ENCODE peak calls at places on chromosomes 1 and 21, in six cellular contexts. U, N, G, W, D and M are unnamed samples.

GRCh38 chr1:236947794-236948193 is 56.4 kb downstream of the MT1HL1 start:
- DNase-seq in U (no peak), N (no peak), G (no peak), W (no peak), D (no peak), M (no peak)

GRCh38 chr1:69648486-69648885 is 80.8 kb downstream of the LRRC7 start:
- DNase-seq in U (no peak), N (peak; percentile 27), G (no peak), W (no peak), D (no peak), M (peak; percentile 19)

GRCh38 chr1:165402517-165403111 is 42.3 kb downstream of the RXRG start:
- DNase-seq in U (no peak), N (no peak), G (no peak), W (no peak), D (no peak), M (no peak)

GRCh38 chr1:206739411-206740076 is 31.0 kb upstream of the IL19 start:
- DNase-seq in U (no peak), N (no peak), G (no peak), W (no peak), D (no peak), M (peak; percentile 43)

GRCh38 chr1:16984717-16985116 is 4.3 kb upstream of the MFAP2 start:
- DNase-seq in U (no peak), N (peak; percentile 59), G (peak; percentile 87), W (peak; percentile 70), D (no peak), M (no peak)

GRCh38 chr21:27703806-27704205 is 736.9 kb upstream of the ADAMTS5 start:
- DNase-seq in U (no peak), N (no peak), G (no peak), W (no peak), D (no peak), M (no peak)

GRCh38 chr1:36734356-36734755 is 251.6 kb upstream of the CSF3R start:
- DNase-seq in U (no peak), N (no peak), G (no peak), W (no peak), D (no peak), M (no peak)

GRCh38 chr1:180598333-180598979 is 33.4 kb upstream of the XPR1 start:
- DNase-seq in U (no peak), N (no peak), G (no peak), W (no peak), D (no peak), M (no peak)

GRCh38 chr21:37039434-37040075 is 33.1 kb downstream of the RIPPLY3 start:
- DNase-seq in U (no peak), N (no peak), G (no peak), W (no peak), D (no peak), M (no peak)

GRCh38 chr1:41353744-41354143 is 7.5 kb upstream of the FOXO6 start:
- DNase-seq in U (peak; percentile 21), N (no peak), G (no peak), W (no peak), D (no peak), M (no peak)

GRCh38 chr1:89104687-89105086 is 21.2 kb downstream of the GBP2 start:
- DNase-seq in U (no peak), N (no peak), G (no peak), W (no peak), D (no peak), M (no peak)

GRCh38 chr1:211613108-211613947 is 34.4 kb upstream of the SLC30A1 start:
- DNase-seq in U (peak; percentile 71), N (peak; percentile 85), G (peak; percentile 81), W (peak; percentile 92), D (peak; percentile 52), M (no peak)

GRCh38 chr1:198577444-198577843 is 37.0 kb upstream of the ATP6V1G3 start:
- DNase-seq in U (no peak), N (peak; percentile 64), G (no peak), W (no peak), D (no peak), M (no peak)

GRCh38 chr1:225944387-225944786 is 3.4 kb upstream of the LEFTY2 start:
- DNase-seq in U (no peak), N (no peak), G (no peak), W (no peak), D (no peak), M (no peak)

GRCh38 chr1:101587749-101588148 is 350.9 kb downstream of the S1PR1 start:
- DNase-seq in U (peak; percentile 61), N (peak; percentile 59), G (no peak), W (no peak), D (no peak), M (no peak)

GRCh38 chr21:38914071-38914491 is 108.4 kb downstream of the ETS2 start:
- DNase-seq in U (no peak), N (no peak), G (no peak), W (no peak), D (no peak), M (no peak)

GRCh38 chr21:38913120-38913975 is 107.6 kb downstream of the ETS2 start:
- DNase-seq in U (peak; percentile 94), N (no peak), G (peak; percentile 30), W (peak; percentile 83), D (peak; percentile 93), M (no peak)

GRCh38 chr21:38911523-38912354 is 106.0 kb downstream of the ETS2 start:
- DNase-seq in U (peak; percentile 20), N (no peak), G (no peak), W (no peak), D (no peak), M (no peak)

GRCh38 chr21:38912355-38912619 is 106.6 kb downstream of the ETS2 start:
- DNase-seq in U (peak; percentile 22), N (no peak), G (no peak), W (no peak), D (no peak), M (no peak)

GRCh38 chr21:38912789-38913119 is 107.0 kb downstream of the ETS2 start:
- DNase-seq in U (no peak), N (no peak), G (no peak), W (no peak), D (no peak), M (no peak)
- H3K4me3 ChIP-seq in U (no peak overlapping the region), N (no peak overlapping the region), G (peak overlapping the region; percentile 46), W (no peak overlapping the region), D (no peak overlapping the region), M (no peak overlapping the region)

GRCh38 chr1:1069061-1069710 is 4.9 kb downstream of the RNF223 start:
- DNase-seq in U (peak; percentile 93), N (peak; percentile 22), G (no peak), W (peak; percentile 72), D (peak; percentile 90), M (peak; percentile 97)
- H3K4me3 ChIP-seq in U (peak overlapping the region; percentile 68), N (peak overlapping the region; percentile 67), G (peak overlapping the region; percentile 74), W (peak overlapping the region; percentile 31), D (peak overlapping the region; percentile 57), M (peak overlapping the region; percentile 81)

GRCh38 chr1:156775799-156776198 is 8.5 kb downstream of the PRCC start:
- DNase-seq in U (no peak), N (no peak), G (no peak), W (no peak), D (no peak), M (no peak)

GRCh38 chr1:156772222-156772621 is 4.9 kb downstream of the PRCC start:
- DNase-seq in U (no peak), N (no peak), G (no peak), W (no peak), D (no peak), M (no peak)

GRCh38 chr1:156773607-156774006 is 6.3 kb downstream of the PRCC start:
- DNase-seq in U (no peak), N (no peak), G (no peak), W (no peak), D (no peak), M (no peak)

GRCh38 chr1:156776942-156777341 is 9.6 kb downstream of the PRCC start:
- DNase-seq in U (no peak), N (no peak), G (no peak), W (no peak), D (no peak), M (no peak)

DNA sequence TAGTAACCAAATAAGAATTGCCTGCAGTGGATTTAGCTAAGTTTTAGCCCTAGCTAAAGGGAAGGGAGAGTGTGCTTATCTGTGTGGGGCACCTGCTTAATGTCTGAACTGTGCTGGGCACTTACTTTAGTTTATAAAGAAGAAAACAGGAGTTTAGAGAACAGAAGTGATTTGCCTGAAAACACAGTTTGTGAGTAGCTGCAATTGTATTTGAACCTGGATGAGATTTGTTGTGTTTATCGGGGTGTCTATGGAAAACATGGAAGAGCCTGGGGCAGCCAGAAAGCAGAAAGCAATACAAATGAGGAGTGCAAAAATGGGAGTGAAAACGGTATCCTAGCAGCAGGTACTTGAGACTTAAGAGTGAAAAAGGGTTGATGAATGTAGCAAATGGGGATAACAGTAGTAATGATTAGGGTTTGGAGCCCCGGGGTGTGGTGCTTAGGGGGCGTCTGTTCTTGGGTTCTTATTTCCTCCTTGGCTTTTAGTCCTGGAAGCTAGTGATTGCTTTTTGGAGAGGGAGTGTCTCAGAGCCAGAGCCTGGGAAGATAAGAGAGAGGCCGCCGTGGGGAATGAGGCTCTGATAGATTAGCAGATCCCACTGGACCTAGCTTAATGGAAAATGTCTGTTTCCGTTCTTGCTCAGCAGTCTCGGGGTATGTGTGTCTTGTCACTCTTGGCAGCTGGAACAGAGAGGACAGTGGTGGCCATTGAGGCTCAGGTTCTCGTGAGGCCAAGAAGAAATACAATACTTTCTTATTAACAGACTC is 5.6 kb downstream of the PRCC start:
- DNase-seq in U (no peak), N (no peak), G (no peak), W (no peak), D (no peak), M (no peak)
- H3K4me3 ChIP-seq in U (no peak overlapping the region), N (no peak overlapping the region), G (no peak overlapping the region), W (no peak overlapping the region), D (no peak overlapping the region), M (no peak overlapping the region)

DNA sequence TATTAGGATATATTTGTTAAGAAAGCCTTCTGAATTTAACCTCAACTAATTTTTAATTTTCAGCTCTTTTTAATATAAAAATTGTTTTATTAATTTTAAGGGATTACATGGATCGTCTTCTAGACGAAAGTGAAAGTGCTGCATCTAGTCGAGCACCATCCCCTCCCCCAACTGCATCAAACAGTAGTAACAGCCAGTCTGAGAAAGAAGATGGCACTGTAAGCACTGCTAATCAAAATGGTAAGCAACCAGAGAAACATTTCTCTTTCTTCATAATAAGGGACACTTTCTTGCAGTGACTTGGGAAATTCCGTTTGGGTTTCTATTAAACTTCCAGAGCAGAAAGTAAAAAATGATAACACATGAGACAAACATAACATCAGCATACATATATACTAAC is 56.9 kb downstream of the MIER1 start:
- DNase-seq in U (no peak), N (no peak), G (no peak), W (no peak), D (no peak), M (peak; percentile 78)
- H3K4me3 ChIP-seq in U (no peak overlapping the region), N (no peak overlapping the region), G (peak overlapping the region; percentile 57), W (peak overlapping the region; percentile 2), D (peak overlapping the region; percentile 20), M (peak overlapping the region; percentile 22)